ENCODE peak calls at places on chromosomes 12 and 14, in eight cellular contexts. Y is neural crest cell; U is HL-60; L is IMR-90; W is CD8-positive, alpha-beta T cell; N is tibial nerve; V is endothelial cell; O is GM12864. J is an unnamed sample.

GRCh38 chr14:67269338-67270060 is 28.3 kb downstream of the PALS1 start:
- DNase-seq in V (no peak), U (no peak), W (no peak), N (no peak), Y (no peak), L (peak; percentile 87), O (no peak), J (no peak)

GRCh38 chr14:94689218-94689984 is 77.2 kb downstream of the SERPINA3 start:
- DNase-seq in N (peak; percentile 30), V (peak; percentile 92), O (no peak), Y (peak; percentile 90), U (peak; percentile 36), W (peak; percentile 30), L (peak; percentile 22), J (peak; percentile 79)

GRCh38 chr14:36845346-36846042 is 183.8 kb downstream of the PAX9 start:
- DNase-seq in U (no peak), W (no peak), Y (no peak), N (no peak), L (peak; percentile 3), O (no peak), V (no peak), J (no peak)

GRCh38 chr12:8742501-8742900 is 44.7 kb downstream of the RIMKLB start:
- DNase-seq in W (no peak), Y (no peak), O (no peak), L (peak; percentile 59), V (no peak), N (no peak), U (no peak), J (no peak)

GRCh38 chr12:100646896-100647295 is 73.4 kb downstream of the GAS2L3 start:
- DNase-seq in W (no peak), U (no peak), O (no peak), Y (no peak), N (no peak), V (no peak), L (no peak), J (no peak)

GRCh38 chr14:38255673-38256357 is at the start of gene CLEC14A:
- DNase-seq in U (no peak), V (peak; percentile 47), Y (peak; percentile 23), L (no peak), O (no peak), W (no peak), N (peak; percentile 29), J (peak; percentile 77)

GRCh38 chr14:65961004-65961403 is 525.2 kb upstream of the CCDC196 start:
- DNase-seq in Y (peak; percentile 61), V (peak; percentile 75), L (peak; percentile 7), O (peak; percentile 26), U (peak; percentile 27), N (no peak), W (peak; percentile 65), J (peak; percentile 43)

GRCh38 chr14:97655169-97655948 is 858.2 kb downstream of the VRK1 start:
- DNase-seq in O (no peak), U (no peak), V (no peak), N (no peak), W (no peak), Y (no peak), L (no peak), J (no peak)

GRCh38 chr14:103679351-103679750 is 35.9 kb downstream of the XRCC3 start:
- DNase-seq in U (peak; percentile 80), N (no peak), V (peak; percentile 37), L (no peak), O (peak; percentile 47), W (peak; percentile 52), Y (no peak), J (peak; percentile 67)

GRCh38 chr12:96710127-96710745 is 196.8 kb upstream of the NEDD1 start:
- DNase-seq in L (no peak), V (no peak), Y (no peak), W (no peak), N (no peak), U (no peak), O (no peak), J (no peak)

GRCh38 chr12:114848661-114849060 is 164.7 kb upstream of the TBX3 start:
- DNase-seq in W (no peak), U (no peak), N (no peak), L (peak; percentile 93), O (no peak), V (no peak), Y (no peak), J (no peak)

GRCh38 chr12:123058980-123059379 is 78.5 kb downstream of the ARL6IP4 start:
- DNase-seq in W (no peak), Y (no peak), L (peak; percentile 49), U (no peak), N (no peak), V (no peak), O (no peak), J (no peak)

GRCh38 chr12:64696065-64696741 is 63.0 kb downstream of the GNS start:
- DNase-seq in Y (no peak), O (no peak), U (no peak), V (no peak), L (peak; percentile 43), N (no peak), W (no peak), J (no peak)

GRCh38 chr14:81981311-81981675 is 447.6 kb upstream of the SEL1L start:
- DNase-seq in Y (no peak), O (no peak), U (no peak), L (no peak), N (no peak), W (no peak), V (no peak), J (no peak)

GRCh38 chr12:57619434-57620244 is 8.4 kb downstream of the ARHGEF25 start:
- DNase-seq in Y (no peak), L (no peak), W (no peak), O (no peak), N (no peak), U (no peak), V (peak; percentile 31), J (no peak)

GRCh38 chr14:57383125-57383524 is 7.3 kb upstream of the NAA30 start:
- DNase-seq in O (no peak), Y (no peak), L (no peak), W (no peak), V (no peak), U (no peak), N (no peak), J (no peak)

GRCh38 chr12:41217731-41218130 is 29.6 kb downstream of the PDZRN4 start:
- DNase-seq in Y (no peak), U (no peak), N (no peak), W (no peak), V (no peak), L (no peak), O (no peak), J (no peak)

GRCh38 chr12:47397664-47398281 is 308.1 kb downstream of the RPAP3 start:
- DNase-seq in N (no peak), U (peak; percentile 36), L (peak; percentile 76), O (no peak), Y (no peak), W (peak; percentile 50), V (no peak), J (no peak)

GRCh38 chr12:21938879-21939278 is 2.3 kb downstream of the ABCC9 start:
- DNase-seq in V (no peak), W (no peak), L (peak; percentile 7), Y (no peak), O (no peak), N (no peak), U (no peak), J (no peak)

GRCh38 chr12:5309654-5310053 is 122.3 kb upstream of the NTF3 start:
- DNase-seq in O (no peak), W (no peak), V (no peak), L (no peak), Y (no peak), N (no peak), U (no peak), J (no peak)

GRCh38 chr14:52377940-52378339 is 63.8 kb downstream of the PTGER2 start:
- DNase-seq in Y (no peak), O (no peak), L (no peak), U (no peak), V (no peak), W (no peak), N (no peak), J (no peak)

DNA sequence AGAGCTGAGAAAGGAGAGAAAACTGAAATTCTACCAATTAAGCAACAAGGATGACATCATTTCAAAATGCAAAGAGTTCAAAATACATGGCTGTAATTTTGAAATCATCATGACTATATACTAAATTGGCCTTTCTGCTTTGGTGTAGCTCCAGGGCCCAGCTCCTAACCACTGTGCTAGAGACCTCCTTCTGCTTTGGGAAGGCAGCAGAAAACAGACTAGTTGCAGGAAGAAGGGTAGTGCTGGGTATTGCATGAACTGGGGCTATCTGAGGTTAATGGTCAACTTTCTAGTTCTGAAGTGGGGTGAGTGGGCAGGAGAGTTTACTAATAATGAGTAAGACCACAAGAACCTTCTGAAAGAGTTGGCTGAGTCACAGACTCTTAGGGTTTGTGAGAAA is 66.2 kb downstream of the PTGER2 start:
- DNase-seq in N (no peak), O (peak; percentile 10), U (no peak), V (no peak), Y (no peak), W (no peak), L (peak; percentile 75), J (no peak)
- TF ChIP-seq CTCF in N (no peak), O (no peak), U (no peak), V (no peak), Y (no peak), W (no peak), L (no peak), J (no peak)

GRCh38 chr14:90986510-90986909 is 73.9 kb downstream of the RPS6KA5 start:
- DNase-seq in O (no peak), L (no peak), U (no peak), N (no peak), V (no peak), Y (no peak), W (no peak), J (no peak)
- TF ChIP-seq CTCF in O (no peak), L (no peak), U (no peak), N (no peak), V (no peak), Y (no peak), W (no peak), J (no peak)

DNA sequence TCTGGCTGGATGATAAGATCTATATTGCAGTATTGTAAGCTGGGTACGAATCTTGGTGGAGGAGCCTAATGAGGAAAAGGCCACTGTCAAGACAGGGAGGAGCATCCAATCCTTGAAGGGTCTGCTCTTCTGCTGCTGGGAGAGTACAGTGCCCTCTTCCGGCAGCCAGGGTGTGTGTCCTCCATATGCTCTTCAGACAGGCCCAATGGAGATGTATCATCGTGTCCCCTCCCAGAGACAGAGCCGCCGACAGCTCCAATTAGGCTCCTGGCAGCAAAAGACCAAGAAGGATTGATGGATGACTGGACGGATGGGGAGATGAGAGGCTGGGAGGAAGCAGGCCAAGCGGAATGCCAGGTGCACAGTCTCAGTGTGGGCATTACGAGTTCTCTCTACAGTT is 51.6 kb upstream of the PIWIL1 start:
- DNase-seq in L (no peak), W (no peak), U (no peak), O (no peak), N (no peak), V (no peak), Y (peak; percentile 20), J (no peak)
- TF ChIP-seq CTCF in L (no peak), W (no peak), U (no peak), O (peak; percentile 10), N (no peak), V (no peak), Y (peak; percentile 53), J (no peak)

DNA sequence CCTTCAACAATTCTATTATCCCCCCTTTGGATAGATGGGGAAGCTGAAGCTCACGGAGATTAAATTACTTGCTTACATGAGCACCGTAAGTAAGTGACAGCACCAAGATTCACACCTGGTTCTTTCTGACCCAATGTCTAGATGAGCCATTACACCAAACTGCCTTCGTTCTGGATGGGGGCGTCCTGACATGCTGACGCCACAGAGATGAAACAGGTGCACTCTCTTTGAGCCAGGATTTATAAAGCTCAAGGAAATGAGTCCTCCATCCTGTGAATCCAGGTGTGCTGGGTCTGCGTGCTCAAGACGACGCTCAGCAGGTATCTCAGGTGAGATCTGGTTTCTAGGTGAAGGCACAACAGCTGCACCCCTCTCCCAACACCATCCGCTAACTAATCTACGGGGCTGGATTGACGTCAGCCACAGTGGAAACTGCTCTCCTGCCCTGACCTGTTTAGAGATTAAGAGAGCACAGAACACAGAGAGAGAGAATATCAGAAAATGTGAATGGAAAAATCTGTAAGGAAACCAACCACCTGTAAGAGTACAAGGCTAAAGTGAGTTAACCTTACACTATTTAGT is 61.6 kb downstream of the KSR2 start:
- DNase-seq in V (no peak), Y (no peak), W (no peak), O (no peak), U (no peak), N (no peak), L (no peak), J (no peak)
- TF ChIP-seq CTCF in V (no peak), Y (no peak), W (no peak), O (no peak), U (no peak), N (no peak), L (no peak), J (no peak)

J was measured in psoas muscle.